ENCODE peak calls at places on chromosomes 16 and 17, in nine cellular contexts. E is upper lobe of left lung, J is tibial nerve, B is tibial artery, Y is heart right ventricle, G is GM23248, T is esophagus squamous epithelium, M is A549, H is DND-41. L is an unnamed sample. For H3K4me1, the result is how much of the 10 kb centered on the place peaks cover.

GRCh38 chr16:6689643-6690042 is 643.0 kb upstream of the RBFOX1 start:
- DNase-seq in H (no peak), E (no peak), T (no peak), J (no peak), B (no peak), M (no peak), G (no peak), Y (no peak), L (no peak)

GRCh38 chr16:8204769-8205168 is 385.5 kb downstream of the TMEM114 start:
- DNase-seq in J (no peak), M (no peak), G (no peak), T (no peak), Y (no peak), B (no peak), H (no peak), E (no peak), L (no peak)

GRCh38 chr16:67431077-67431804 is at the start of gene HSD11B2:
- DNase-seq in H (no peak), T (no peak), M (peak), J (no peak), G (peak), Y (no peak), E (peak), B (no peak), L (no peak)

GRCh38 chr17:14078027-14078426 is 8.7 kb downstream of the COX10 start:
- DNase-seq in E (no peak), T (no peak), B (no peak), M (no peak), H (no peak), J (no peak), G (peak), Y (peak), L (no peak)

GRCh38 chr17:75325827-75326586 is 36.8 kb upstream of the SLC25A19 start:
- DNase-seq in T (no peak), J (no peak), G (peak), Y (no peak), E (no peak), H (no peak), B (peak), M (no peak), L (no peak)

GRCh38 chr16:82229800-82230619 is 60.0 kb upstream of the MPHOSPH6 start:
- DNase-seq in Y (peak), B (no peak), J (peak), E (no peak), H (peak), T (no peak), G (peak), M (peak), L (peak)

GRCh38 chr16:28872952-28873351 is 5.3 kb upstream of the ATP2A1 start:
- DNase-seq in B (no peak), T (no peak), J (no peak), Y (no peak), G (no peak), H (no peak), E (no peak), M (no peak), L (no peak)

GRCh38 chr16:88453621-88454314 is 688 bp downstream of the ZFPM1 start:
- DNase-seq in G (peak), H (peak), B (no peak), J (no peak), E (peak), T (no peak), Y (no peak), M (no peak), L (no peak)

GRCh38 chr17:79073706-79074088 is 927 bp upstream of the ENGASE start:
- DNase-seq in Y (no peak), M (no peak), E (no peak), T (no peak), B (no peak), J (no peak), G (no peak), H (no peak), L (no peak)

GRCh38 chr16:20073203-20074088 is at the start of gene GPR139:
- DNase-seq in G (no peak), J (no peak), H (no peak), B (no peak), M (no peak), Y (no peak), E (peak), T (no peak), L (no peak)

GRCh38 chr17:54944796-54945195 is 23.7 kb downstream of the COX11 start:
- DNase-seq in M (no peak), G (peak), E (no peak), Y (no peak), T (no peak), H (no peak), B (no peak), J (no peak), L (no peak)

GRCh38 chr17:82960419-82961271 is 118.8 kb upstream of the METRNL start:
- DNase-seq in J (no peak), T (no peak), H (no peak), G (no peak), E (peak), Y (no peak), M (no peak), B (no peak), L (no peak)

GRCh38 chr17:80850817-80851216 is 140.8 kb upstream of the CHMP6 start:
- DNase-seq in J (no peak), E (no peak), G (no peak), H (no peak), B (no peak), Y (no peak), T (no peak), M (no peak), L (no peak)

GRCh38 chr16:50986453-50986852 is 164.6 kb downstream of the SALL1 start:
- DNase-seq in Y (no peak), T (no peak), B (no peak), H (no peak), J (no peak), M (no peak), E (no peak), G (no peak), L (no peak)

GRCh38 chr17:79651266-79651665 is 40.4 kb upstream of the RBFOX3 start:
- DNase-seq in G (no peak), T (no peak), J (no peak), Y (no peak), H (no peak), B (no peak), M (no peak), E (no peak), L (no peak)

GRCh38 chr17:60766778-60767190 is 89.1 kb downstream of the BCAS3 start:
- DNase-seq in J (no peak), M (no peak), Y (no peak), G (no peak), T (no peak), B (no peak), E (peak), H (no peak), L (no peak)

GRCh38 chr16:30743690-30744089 is 4.5 kb upstream of the PHKG2 start:
- DNase-seq in M (no peak), B (no peak), E (no peak), H (no peak), J (peak), Y (peak), T (no peak), G (no peak), L (no peak)

GRCh38 chr17:80682372-80682771 is 137.7 kb downstream of the RPTOR start:
- DNase-seq in B (no peak), G (no peak), T (no peak), E (peak), M (no peak), J (no peak), Y (no peak), H (no peak), L (no peak)

GRCh38 chr16:1338119-1338730 is 4.8 kb downstream of the BAIAP3 start:
- DNase-seq in G (no peak), J (no peak), T (no peak), E (peak), Y (no peak), M (peak), B (no peak), H (no peak), L (no peak)

GRCh38 chr17:12402963-12403622 is 262.6 kb upstream of the MYOCD start:
- DNase-seq in T (no peak), G (peak), E (no peak), B (no peak), M (peak), H (no peak), J (no peak), Y (no peak), L (no peak)

GRCh38 chr17:50833396-50834125 is 1.8 kb upstream of the WFIKKN2 start:
- DNase-seq in T (no peak), E (peak), M (no peak), Y (no peak), B (no peak), J (no peak), G (no peak), H (no peak), L (no peak)

GRCh38 chr16:54722210-54722676 is 208.4 kb upstream of the IRX5 start:
- DNase-seq in H (no peak), E (no peak), M (no peak), Y (no peak), G (no peak), J (no peak), B (no peak), T (no peak), L (no peak)

GRCh38 chr17:14004927-14005630 is 64.2 kb upstream of the COX10 start:
- DNase-seq in G (peak), T (no peak), Y (no peak), B (no peak), J (no peak), M (no peak), H (no peak), E (no peak), L (no peak)

GRCh38 chr17:19250421-19251141 is 13.4 kb downstream of the EPN2 start:
- DNase-seq in J (no peak), B (peak), T (no peak), G (peak), E (no peak), H (no peak), M (no peak), Y (peak), L (no peak)

GRCh38 chr17:17813055-17813724 is 23.6 kb downstream of the SREBF1 start:
- DNase-seq in G (no peak), E (peak), Y (no peak), B (no peak), J (no peak), H (no peak), T (no peak), M (peak), L (no peak)
- H3K4me1 ChIP-seq in G (under half), E (under half), Y (under half), B (half or more), J (under half), H (under half), T (under half), M (half or more), L (under half)

DNA sequence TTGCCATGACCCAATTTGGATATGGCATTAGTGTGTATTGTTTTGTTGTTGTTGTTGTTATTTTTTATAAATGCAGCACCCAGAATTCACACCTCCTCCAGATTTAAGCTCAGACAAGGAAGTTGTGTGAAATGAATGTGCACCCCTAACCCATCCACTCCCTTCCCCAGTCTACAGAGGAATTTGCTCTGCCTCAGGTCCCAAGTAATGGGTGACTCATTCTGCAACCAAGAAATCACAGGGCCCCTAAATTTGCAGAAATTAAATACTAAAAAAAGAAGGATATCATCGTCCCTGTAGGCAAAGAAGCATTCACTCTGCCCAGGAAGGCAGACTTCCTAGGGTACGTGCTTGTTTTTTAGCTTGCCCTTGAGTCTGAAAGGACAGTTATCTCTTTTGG is 62.3 kb downstream of the CLEC16A start:
- DNase-seq in Y (no peak), G (peak), E (no peak), M (no peak), T (no peak), B (no peak), H (no peak), J (no peak), L (no peak)
- H3K4me3 ChIP-seq in Y (no peak), G (no peak), E (no peak), M (no peak), T (no peak), B (no peak), H (no peak), J (no peak), L (no peak)

GRCh38 chr17:49523196-49523595 is 28.1 kb downstream of the NGFR start:
- DNase-seq in G (no peak), Y (no peak), B (no peak), J (no peak), H (no peak), M (no peak), T (no peak), E (no peak), L (no peak)

GRCh38 chr17:49521521-49522185 is 26.6 kb downstream of the NGFR start:
- DNase-seq in Y (no peak), B (no peak), J (no peak), H (no peak), M (no peak), G (peak), T (no peak), E (no peak), L (no peak)

GRCh38 chr17:49523706-49524472 is 28.8 kb downstream of the NGFR start:
- DNase-seq in J (no peak), H (peak), E (no peak), B (no peak), M (no peak), T (no peak), G (peak), Y (no peak), L (peak)

GRCh38 chr17:49521088-49521450 is 26.0 kb downstream of the NGFR start:
- DNase-seq in H (no peak), T (no peak), E (no peak), Y (no peak), B (no peak), G (no peak), J (no peak), M (no peak), L (no peak)

GRCh38 chr17:49522329-49522890 is 27.3 kb downstream of the NGFR start:
- DNase-seq in B (no peak), G (no peak), J (no peak), Y (no peak), H (no peak), E (no peak), T (no peak), M (no peak), L (no peak)
- H3K27ac ChIP-seq in B (no peak), G (no peak), J (peak), Y (no peak), H (no peak), E (no peak), T (no peak), M (no peak), L (no peak)

DNA sequence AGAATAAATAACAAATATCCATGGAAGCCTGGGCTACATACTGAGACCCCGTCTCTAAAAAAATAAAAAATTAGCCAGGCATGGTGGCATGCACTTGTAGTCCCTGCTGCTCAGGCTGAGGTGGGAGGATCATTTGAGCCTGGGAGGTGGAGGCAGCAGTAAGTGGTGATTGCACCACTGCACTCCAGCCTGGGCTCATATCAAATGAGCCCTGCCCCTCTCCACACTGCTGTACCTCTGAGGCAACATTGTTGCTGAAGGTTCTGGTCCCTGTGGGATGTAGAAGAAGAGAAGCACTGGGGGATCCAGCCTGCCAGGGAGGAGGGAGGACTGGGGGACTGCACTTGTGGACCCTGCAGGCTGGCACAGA is 11.4 kb upstream of the ARHGAP23 start:
- DNase-seq in E (no peak), G (no peak), M (no peak), Y (no peak), T (no peak), J (no peak), H (peak), B (no peak), L (no peak)
- H3K4me1 ChIP-seq in E (under half), G (under half), M (under half), Y (under half), T (under half), J (under half), H (half or more), B (under half), L (under half)

GRCh38 chr17:77472837-77473214 is 332.1 kb downstream of the SEC14L1 start:
- DNase-seq in G (no peak), M (no peak), J (no peak), T (no peak), H (no peak), E (no peak), B (no peak), Y (peak), L (no peak)

GRCh38 chr17:77468897-77469296 is 328.1 kb downstream of the SEC14L1 start:
- DNase-seq in B (no peak), M (no peak), G (no peak), Y (no peak), T (no peak), J (no peak), E (peak), H (no peak), L (no peak)

GRCh38 chr17:77470800-77471733 is 330.3 kb downstream of the SEC14L1 start:
- DNase-seq in J (peak), G (peak), H (no peak), Y (peak), B (no peak), T (no peak), M (peak), E (no peak), L (no peak)

GRCh38 chr17:77471984-77472836 is 331.4 kb downstream of the SEC14L1 start:
- DNase-seq in B (no peak), J (no peak), T (no peak), E (no peak), M (no peak), Y (peak), G (peak), H (no peak), L (no peak)

GRCh38 chr17:77470330-77470786 is 329.6 kb downstream of the SEC14L1 start:
- DNase-seq in T (no peak), B (no peak), Y (no peak), E (no peak), G (no peak), H (no peak), M (no peak), J (no peak), L (no peak)
- H3K4me3 ChIP-seq in T (no peak), B (no peak), Y (no peak), E (no peak), G (no peak), H (no peak), M (no peak), J (no peak), L (no peak)

GRCh38 chr17:66953661-66954060 is 10.8 kb upstream of the CACNG4 start:
- DNase-seq in T (no peak), Y (no peak), H (no peak), G (no peak), J (no peak), E (no peak), B (no peak), M (no peak), L (no peak)
- H3K27ac ChIP-seq in T (no peak), Y (no peak), H (no peak), G (no peak), J (no peak), E (no peak), B (no peak), M (peak), L (no peak)

DNA sequence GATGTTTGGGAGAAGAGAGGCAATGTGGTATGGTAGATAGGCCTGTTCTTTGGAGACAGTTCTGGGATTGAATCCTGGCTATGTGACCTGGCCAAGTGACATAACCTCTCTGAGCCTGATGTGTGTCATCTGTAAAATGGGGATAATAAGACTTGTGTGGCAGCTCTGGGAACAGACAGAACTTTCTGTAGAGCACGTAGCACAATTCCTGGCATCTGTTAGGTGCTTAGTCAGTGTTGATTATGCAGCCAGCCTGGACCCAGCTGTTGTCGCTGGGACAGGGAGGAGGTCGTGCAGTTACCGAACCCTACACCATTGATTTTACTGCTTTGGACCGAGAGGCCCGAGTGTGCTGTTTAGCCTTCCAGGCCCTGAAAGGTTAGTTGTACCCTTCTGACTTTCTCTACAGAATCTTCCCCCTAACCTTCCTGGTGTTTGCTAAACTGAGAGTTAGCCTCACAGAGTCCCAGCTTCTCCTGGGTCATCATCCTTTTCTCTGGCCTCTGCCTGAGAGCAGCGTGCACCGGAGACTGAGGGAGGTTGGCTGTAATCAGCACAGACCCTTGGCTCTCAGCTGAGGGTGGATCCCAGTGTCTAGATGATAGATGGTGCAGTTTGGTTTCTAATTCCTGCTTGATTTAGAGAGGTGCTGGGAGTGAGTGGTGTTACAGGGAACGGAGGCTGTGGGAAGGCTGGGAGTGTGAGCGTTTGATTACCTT is 31.9 kb downstream of the MSI2 start:
- DNase-seq in T (no peak), E (no peak), M (no peak), H (no peak), Y (no peak), G (peak), B (no peak), J (no peak), L (no peak)
- H3K4me1 ChIP-seq in T (under half), E (under half), M (under half), H (half or more), Y (under half), G (under half), B (under half), J (under half), L (under half)

GRCh38 chr17:67831268-67831667 is 6.0 kb downstream of the BPTF start:
- DNase-seq in H (no peak), T (no peak), B (no peak), G (no peak), Y (no peak), J (no peak), M (no peak), E (no peak), L (no peak)
- H3K4me3 ChIP-seq in H (no peak), T (no peak), B (no peak), G (no peak), Y (no peak), J (no peak), M (no peak), E (no peak), L (no peak)

L was measured in effector memory CD4-positive, alpha-beta T cell.